ENCODE peak calls at places on chromosomes 1 and 21, in eight cellular contexts. One of them, this sample, is unnamed.

GRCh38 chr1:231272880-231273279 is 31.9 kb downstream of the GNPAT start:
- DNase-seq in HFF-Myc: no peak
- DNase-seq in kidney epithelial cell: no peak
- DNase-seq in astrocyte: peak; percentile 46
- DNase-seq in NB4: no peak
- DNase-seq in GM20000: no peak
- DNase-seq in fibroblast of pulmonary artery: peak; percentile 42
- DNase-seq in left ventricle myocardium inferior: no peak
- DNase-seq in this sample: peak; percentile 51

GRCh38 chr1:229130028-229130668 is 140.8 kb upstream of the RAB4A start:
- DNase-seq in left ventricle myocardium inferior: no peak
- DNase-seq in fibroblast of pulmonary artery: no peak
- DNase-seq in NB4: peak; percentile 90
- DNase-seq in GM20000: no peak
- DNase-seq in kidney epithelial cell: no peak
- DNase-seq in HFF-Myc: no peak
- DNase-seq in astrocyte: no peak
- DNase-seq in this sample: no peak

GRCh38 chr1:9845914-9846313 is 22.1 kb upstream of the CLSTN1 start:
- DNase-seq in fibroblast of pulmonary artery: no peak
- DNase-seq in kidney epithelial cell: no peak
- DNase-seq in HFF-Myc: no peak
- DNase-seq in GM20000: no peak
- DNase-seq in left ventricle myocardium inferior: no peak
- DNase-seq in astrocyte: no peak
- DNase-seq in NB4: no peak
- DNase-seq in this sample: no peak

GRCh38 chr1:7549277-7549676 is 221.8 kb upstream of the VAMP3 start:
- DNase-seq in NB4: peak; percentile 82
- DNase-seq in astrocyte: peak; percentile 86
- DNase-seq in fibroblast of pulmonary artery: peak; percentile 63
- DNase-seq in kidney epithelial cell: peak; percentile 89
- DNase-seq in HFF-Myc: peak; percentile 52
- DNase-seq in GM20000: no peak
- DNase-seq in left ventricle myocardium inferior: no peak
- DNase-seq in this sample: peak; percentile 96

GRCh38 chr1:17119744-17120482 is 662 bp upstream of the PADI2 start:
- DNase-seq in NB4: peak; percentile 93
- DNase-seq in astrocyte: no peak
- DNase-seq in left ventricle myocardium inferior: no peak
- DNase-seq in GM20000: peak; percentile 66
- DNase-seq in HFF-Myc: no peak
- DNase-seq in fibroblast of pulmonary artery: no peak
- DNase-seq in kidney epithelial cell: no peak
- DNase-seq in this sample: no peak

GRCh38 chr1:54487571-54488050 is 60.4 kb upstream of the ACOT11 start:
- DNase-seq in HFF-Myc: no peak
- DNase-seq in left ventricle myocardium inferior: peak; percentile 43
- DNase-seq in fibroblast of pulmonary artery: no peak
- DNase-seq in astrocyte: no peak
- DNase-seq in NB4: no peak
- DNase-seq in GM20000: no peak
- DNase-seq in kidney epithelial cell: no peak
- DNase-seq in this sample: no peak

GRCh38 chr1:209790286-209791193 is 6.2 kb upstream of the C1orf74 start:
- DNase-seq in left ventricle myocardium inferior: no peak
- DNase-seq in GM20000: no peak
- DNase-seq in fibroblast of pulmonary artery: no peak
- DNase-seq in kidney epithelial cell: no peak
- DNase-seq in HFF-Myc: no peak
- DNase-seq in NB4: no peak
- DNase-seq in astrocyte: no peak
- DNase-seq in this sample: peak; percentile 32

GRCh38 chr1:36383240-36383639 is 2.5 kb downstream of the STK40 start:
- DNase-seq in astrocyte: no peak
- DNase-seq in kidney epithelial cell: no peak
- DNase-seq in NB4: no peak
- DNase-seq in left ventricle myocardium inferior: peak; percentile 46
- DNase-seq in HFF-Myc: no peak
- DNase-seq in GM20000: no peak
- DNase-seq in fibroblast of pulmonary artery: no peak
- DNase-seq in this sample: no peak

GRCh38 chr1:55943012-55943411 is 636.4 kb downstream of the PLPP3 start:
- DNase-seq in NB4: no peak
- DNase-seq in astrocyte: no peak
- DNase-seq in left ventricle myocardium inferior: no peak
- DNase-seq in fibroblast of pulmonary artery: no peak
- DNase-seq in GM20000: no peak
- DNase-seq in HFF-Myc: no peak
- DNase-seq in kidney epithelial cell: no peak
- DNase-seq in this sample: no peak

GRCh38 chr1:192575499-192576189 is at the start of gene RGS1:
- DNase-seq in left ventricle myocardium inferior: peak; percentile 16
- DNase-seq in kidney epithelial cell: no peak
- DNase-seq in fibroblast of pulmonary artery: no peak
- DNase-seq in astrocyte: no peak
- DNase-seq in GM20000: peak; percentile 57
- DNase-seq in NB4: peak; percentile 90
- DNase-seq in HFF-Myc: no peak
- DNase-seq in this sample: no peak

GRCh38 chr1:45769261-45769932 is 18.9 kb upstream of the IPP start:
- DNase-seq in fibroblast of pulmonary artery: peak; percentile 21
- DNase-seq in left ventricle myocardium inferior: no peak
- DNase-seq in kidney epithelial cell: no peak
- DNase-seq in HFF-Myc: peak; percentile 40
- DNase-seq in astrocyte: peak; percentile 95
- DNase-seq in NB4: peak; percentile 16
- DNase-seq in GM20000: no peak
- DNase-seq in this sample: peak; percentile 4

GRCh38 chr21:45067462-45068285 is 6.7 kb upstream of the ADARB1 start:
- DNase-seq in GM20000: no peak
- DNase-seq in HFF-Myc: no peak
- DNase-seq in NB4: no peak
- DNase-seq in kidney epithelial cell: no peak
- DNase-seq in left ventricle myocardium inferior: no peak
- DNase-seq in astrocyte: no peak
- DNase-seq in fibroblast of pulmonary artery: no peak
- DNase-seq in this sample: no peak

GRCh38 chr1:184838374-184838995 is 83.8 kb upstream of the EDEM3 start:
- DNase-seq in kidney epithelial cell: peak; percentile 44
- DNase-seq in astrocyte: peak; percentile 90
- DNase-seq in fibroblast of pulmonary artery: peak; percentile 86
- DNase-seq in GM20000: no peak
- DNase-seq in NB4: peak; percentile 82
- DNase-seq in left ventricle myocardium inferior: no peak
- DNase-seq in HFF-Myc: peak; percentile 56
- DNase-seq in this sample: peak; percentile 98

GRCh38 chr1:111475706-111476105 is 1.9 kb downstream of the C1orf162 start:
- DNase-seq in left ventricle myocardium inferior: no peak
- DNase-seq in NB4: peak; percentile 54
- DNase-seq in astrocyte: no peak
- DNase-seq in HFF-Myc: no peak
- DNase-seq in kidney epithelial cell: no peak
- DNase-seq in fibroblast of pulmonary artery: no peak
- DNase-seq in GM20000: no peak
- DNase-seq in this sample: no peak

GRCh38 chr21:31671931-31672330 is 12.4 kb downstream of the SOD1 start:
- DNase-seq in HFF-Myc: no peak
- DNase-seq in fibroblast of pulmonary artery: no peak
- DNase-seq in kidney epithelial cell: no peak
- DNase-seq in GM20000: no peak
- DNase-seq in NB4: no peak
- DNase-seq in left ventricle myocardium inferior: no peak
- DNase-seq in astrocyte: no peak
- DNase-seq in this sample: no peak

GRCh38 chr1:40665335-40666171 is at the start of gene RIMS3:
- DNase-seq in NB4: peak; percentile 75
- DNase-seq in fibroblast of pulmonary artery: peak; percentile 40
- DNase-seq in GM20000: peak; percentile 98
- DNase-seq in kidney epithelial cell: no peak
- DNase-seq in HFF-Myc: no peak
- DNase-seq in astrocyte: no peak
- DNase-seq in left ventricle myocardium inferior: peak; percentile 81
- DNase-seq in this sample: peak; percentile 67

GRCh38 chr1:173354937-173355280 is 122.2 kb upstream of the PRDX6 start:
- DNase-seq in kidney epithelial cell: no peak
- DNase-seq in fibroblast of pulmonary artery: peak; percentile 15
- DNase-seq in NB4: no peak
- DNase-seq in HFF-Myc: no peak
- DNase-seq in left ventricle myocardium inferior: no peak
- DNase-seq in GM20000: no peak
- DNase-seq in astrocyte: peak; percentile 84
- DNase-seq in this sample: no peak

GRCh38 chr21:38159355-38159754 is 97.4 kb upstream of the KCNJ15 start:
- DNase-seq in kidney epithelial cell: no peak
- DNase-seq in fibroblast of pulmonary artery: peak; percentile 89
- DNase-seq in GM20000: peak; percentile 73
- DNase-seq in astrocyte: peak; percentile 80
- DNase-seq in NB4: peak; percentile 72
- DNase-seq in left ventricle myocardium inferior: peak; percentile 21
- DNase-seq in HFF-Myc: peak; percentile 77
- DNase-seq in this sample: peak; percentile 75

GRCh38 chr21:38151021-38151645 is 105.7 kb upstream of the KCNJ15 start:
- DNase-seq in kidney epithelial cell: no peak
- DNase-seq in fibroblast of pulmonary artery: no peak
- DNase-seq in NB4: no peak
- DNase-seq in GM20000: no peak
- DNase-seq in left ventricle myocardium inferior: no peak
- DNase-seq in astrocyte: no peak
- DNase-seq in HFF-Myc: no peak
- DNase-seq in this sample: no peak

DNA sequence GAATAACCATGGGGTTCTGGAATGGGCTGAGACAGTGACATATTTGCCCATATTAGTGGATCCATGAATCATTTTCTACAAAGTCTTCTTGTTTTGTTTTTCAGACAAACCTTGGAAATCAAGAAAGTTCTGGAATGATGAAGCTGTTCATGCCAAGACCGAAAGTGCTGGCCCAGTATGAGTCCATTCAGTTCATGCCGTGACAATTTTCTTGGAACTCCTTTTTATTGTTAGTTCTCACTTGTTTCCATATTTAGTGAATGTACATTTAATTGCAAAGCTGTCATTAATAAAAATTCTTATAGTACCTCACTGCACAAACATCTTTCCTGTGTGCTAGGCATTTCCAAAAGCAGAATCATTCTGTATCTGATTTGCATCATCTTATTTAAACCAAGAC is 100.6 kb upstream of the KCNJ15 start:
- DNase-seq in fibroblast of pulmonary artery: no peak
- DNase-seq in kidney epithelial cell: no peak
- DNase-seq in HFF-Myc: no peak
- DNase-seq in GM20000: no peak
- DNase-seq in NB4: no peak
- DNase-seq in astrocyte: no peak
- DNase-seq in left ventricle myocardium inferior: no peak
- DNase-seq in this sample: no peak
- TF ChIP-seq CTCF in fibroblast of pulmonary artery: no peak
- TF ChIP-seq CTCF in kidney epithelial cell: no peak
- TF ChIP-seq CTCF in HFF-Myc: no peak
- TF ChIP-seq CTCF in GM20000: no peak
- TF ChIP-seq CTCF in NB4: no peak
- TF ChIP-seq CTCF in astrocyte: no peak
- TF ChIP-seq CTCF in left ventricle myocardium inferior: no peak
- TF ChIP-seq CTCF in this sample: no peak

GRCh38 chr1:215523906-215524305 is 43.2 kb upstream of the KCTD3 start:
- DNase-seq in NB4: no peak
- DNase-seq in HFF-Myc: no peak
- DNase-seq in left ventricle myocardium inferior: no peak
- DNase-seq in fibroblast of pulmonary artery: peak; percentile 20
- DNase-seq in astrocyte: peak; percentile 59
- DNase-seq in GM20000: no peak
- DNase-seq in kidney epithelial cell: no peak
- DNase-seq in this sample: no peak

GRCh38 chr1:215526147-215526845 is 40.8 kb upstream of the KCTD3 start:
- DNase-seq in left ventricle myocardium inferior: no peak
- DNase-seq in NB4: peak; percentile 63
- DNase-seq in fibroblast of pulmonary artery: peak; percentile 74
- DNase-seq in kidney epithelial cell: no peak
- DNase-seq in GM20000: peak; percentile 29
- DNase-seq in astrocyte: peak; percentile 27
- DNase-seq in HFF-Myc: no peak
- DNase-seq in this sample: peak; percentile 80

GRCh38 chr1:215529571-215529970 is 37.5 kb upstream of the KCTD3 start:
- DNase-seq in kidney epithelial cell: no peak
- DNase-seq in astrocyte: no peak
- DNase-seq in GM20000: no peak
- DNase-seq in left ventricle myocardium inferior: no peak
- DNase-seq in NB4: no peak
- DNase-seq in HFF-Myc: no peak
- DNase-seq in fibroblast of pulmonary artery: no peak
- DNase-seq in this sample: no peak

GRCh38 chr1:215529111-215529510 is 38.0 kb upstream of the KCTD3 start:
- DNase-seq in HFF-Myc: no peak
- DNase-seq in fibroblast of pulmonary artery: no peak
- DNase-seq in astrocyte: no peak
- DNase-seq in NB4: no peak
- DNase-seq in GM20000: no peak
- DNase-seq in left ventricle myocardium inferior: no peak
- DNase-seq in kidney epithelial cell: no peak
- DNase-seq in this sample: no peak

GRCh38 chr1:215526846-215527151 is 40.3 kb upstream of the KCTD3 start:
- DNase-seq in kidney epithelial cell: no peak
- DNase-seq in astrocyte: no peak
- DNase-seq in HFF-Myc: no peak
- DNase-seq in fibroblast of pulmonary artery: no peak
- DNase-seq in NB4: no peak
- DNase-seq in left ventricle myocardium inferior: no peak
- DNase-seq in GM20000: no peak
- DNase-seq in this sample: no peak
- TF ChIP-seq CTCF in kidney epithelial cell: no peak
- TF ChIP-seq CTCF in astrocyte: no peak
- TF ChIP-seq CTCF in HFF-Myc: no peak
- TF ChIP-seq CTCF in fibroblast of pulmonary artery: no peak
- TF ChIP-seq CTCF in NB4: no peak
- TF ChIP-seq CTCF in left ventricle myocardium inferior: no peak
- TF ChIP-seq CTCF in GM20000: no peak
- TF ChIP-seq CTCF in this sample: no peak

GRCh38 chr1:225811622-225812487 is 1.9 kb downstream of the EPHX1 start:
- DNase-seq in HFF-Myc: no peak
- DNase-seq in NB4: peak; percentile 38
- DNase-seq in kidney epithelial cell: no peak
- DNase-seq in left ventricle myocardium inferior: no peak
- DNase-seq in astrocyte: no peak
- DNase-seq in GM20000: no peak
- DNase-seq in fibroblast of pulmonary artery: no peak
- DNase-seq in this sample: peak; percentile 52
- TF ChIP-seq CTCF in HFF-Myc: peak; percentile 46
- TF ChIP-seq CTCF in NB4: peak; percentile 40
- TF ChIP-seq CTCF in kidney epithelial cell: peak; percentile 43
- TF ChIP-seq CTCF in left ventricle myocardium inferior: peak; percentile 47
- TF ChIP-seq CTCF in astrocyte: peak; percentile 29
- TF ChIP-seq CTCF in GM20000: no peak
- TF ChIP-seq CTCF in fibroblast of pulmonary artery: peak; percentile 48
- TF ChIP-seq CTCF in this sample: peak; percentile 43

DNA sequence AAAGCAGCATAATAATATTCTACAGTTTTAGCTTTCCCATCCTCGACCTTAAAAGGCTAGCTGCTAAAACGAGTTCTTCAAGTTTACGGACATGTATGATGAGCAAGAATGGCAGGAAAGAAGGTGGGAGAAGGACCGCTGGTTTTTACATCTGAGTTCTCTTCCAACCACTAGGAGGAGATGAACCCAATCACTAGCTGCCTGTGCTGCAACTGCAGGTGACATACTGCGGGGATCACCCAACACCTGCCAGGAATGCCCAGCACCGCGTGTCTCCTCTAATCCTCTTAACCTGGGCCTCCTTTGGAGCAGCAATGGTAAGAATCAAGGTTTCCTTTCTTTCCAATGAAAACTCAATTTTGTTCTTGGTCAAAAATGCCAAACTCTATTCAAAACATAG is 23.5 kb downstream of the TOR3A start:
- DNase-seq in astrocyte: no peak
- DNase-seq in GM20000: no peak
- DNase-seq in HFF-Myc: no peak
- DNase-seq in NB4: no peak
- DNase-seq in left ventricle myocardium inferior: no peak
- DNase-seq in kidney epithelial cell: no peak
- DNase-seq in fibroblast of pulmonary artery: no peak
- DNase-seq in this sample: peak; percentile 27
- TF ChIP-seq CTCF in astrocyte: peak; percentile 37
- TF ChIP-seq CTCF in GM20000: no peak
- TF ChIP-seq CTCF in HFF-Myc: peak; percentile 36
- TF ChIP-seq CTCF in NB4: no peak
- TF ChIP-seq CTCF in left ventricle myocardium inferior: peak; percentile 39
- TF ChIP-seq CTCF in kidney epithelial cell: peak; percentile 62
- TF ChIP-seq CTCF in fibroblast of pulmonary artery: peak; percentile 41
- TF ChIP-seq CTCF in this sample: peak; percentile 43